ENCODE peak calls at places on chromosomes 1 and 21, in four cellular contexts. A is K562, Y is HEK293T, I is HepG2. S is an unnamed sample.

GRCh38 chr1:15148475-15148874 is 5.1 kb upstream of the TMEM51 start:
- DNase-seq in Y (no peak), I (no peak), A (no peak), S (no peak)

GRCh38 chr1:165592945-165593823 is 37.9 kb upstream of the MGST3 start:
- DNase-seq in A (peak; percentile 80), Y (peak; percentile 73), I (peak; percentile 59), S (peak; percentile 75)

GRCh38 chr1:162916407-162916806 is 55.4 kb upstream of the CCDC190 start:
- DNase-seq in A (no peak), I (no peak), Y (no peak), S (no peak)

GRCh38 chr1:247332901-247333361 is 1.3 kb upstream of the ZNF496 start:
- DNase-seq in A (no peak), Y (peak; percentile 7), I (no peak), S (no peak)

GRCh38 chr1:75484789-75485188 is 126.1 kb downstream of the SLC44A5 start:
- DNase-seq in Y (no peak), A (no peak), I (no peak), S (no peak)

GRCh38 chr21:35319684-35320083 is 270.6 kb upstream of the RUNX1 start:
- DNase-seq in I (no peak), A (no peak), Y (no peak), S (no peak)

GRCh38 chr1:46134660-46135331 is 2.4 kb upstream of the PIK3R3 start:
- DNase-seq in I (no peak), A (no peak), Y (no peak), S (no peak)

GRCh38 chr1:205962821-205963221 is 19.6 kb upstream of the SLC26A9 start:
- DNase-seq in I (no peak), A (no peak), Y (no peak), S (no peak)

GRCh38 chr1:232110281-232111090 is 483.9 kb downstream of the DISC1 start:
- DNase-seq in A (no peak), Y (no peak), I (no peak), S (peak; percentile 73)

GRCh38 chr1:212450331-212450881 is 17.7 kb downstream of the NENF start:
- DNase-seq in Y (no peak), A (no peak), I (no peak), S (no peak)

GRCh38 chr1:55074455-55074854 is 35.1 kb downstream of the PCSK9 start:
- DNase-seq in I (no peak), A (no peak), Y (no peak), S (no peak)

GRCh38 chr1:26788836-26789611 is 1.3 kb downstream of the PIGV start:
- DNase-seq in Y (peak; percentile 81), A (peak; percentile 88), I (peak; percentile 76), S (peak; percentile 79)

GRCh38 chr1:10225573-10225972 is 15.2 kb downstream of the KIF1B start:
- DNase-seq in Y (no peak), A (no peak), I (no peak), S (no peak)

GRCh38 chr1:224264321-224264720 is 65.7 kb downstream of the NVL start:
- DNase-seq in Y (no peak), I (no peak), A (no peak), S (no peak)

GRCh38 chr1:6511461-6512244 is 20.2 kb upstream of the PLEKHG5 start:
- DNase-seq in I (no peak), A (no peak), Y (no peak), S (no peak)

GRCh38 chr1:184820218-184820720 is 65.6 kb upstream of the EDEM3 start:
- DNase-seq in A (no peak), Y (no peak), I (no peak), S (no peak)
- TF ChIP-seq ELF4 in A (no peak), Y (no peak), I (no peak), S (no peak)

GRCh38 chr21:31952828-31953227 is 80.0 kb downstream of the HUNK start:
- DNase-seq in A (no peak), I (no peak), Y (no peak), S (no peak)

GRCh38 chr21:31946236-31946635 is 73.4 kb downstream of the HUNK start:
- DNase-seq in Y (no peak), A (no peak), I (no peak), S (no peak)

GRCh38 chr21:31945576-31945975 is 72.8 kb downstream of the HUNK start:
- DNase-seq in Y (no peak), A (no peak), I (no peak), S (no peak)

GRCh38 chr21:31945116-31945515 is 72.3 kb downstream of the HUNK start:
- DNase-seq in I (no peak), A (no peak), Y (no peak), S (no peak)

GRCh38 chr21:31948681-31949080 is 75.9 kb downstream of the HUNK start:
- DNase-seq in Y (no peak), I (no peak), A (no peak), S (no peak)
- TF ChIP-seq ELF4 in Y (no peak), I (no peak), A (no peak), S (no peak)

GRCh38 chr1:83034846-83035245 is 964.1 kb downstream of the TTLL7 start:
- DNase-seq in Y (no peak), A (no peak), I (no peak), S (no peak)
- TF ChIP-seq ELF4 in Y (no peak), A (no peak), I (no peak), S (no peak)

GRCh38 chr1:32606972-32607371 is 43.4 kb downstream of the ZBTB8OS start:
- DNase-seq in I (no peak), A (no peak), Y (no peak), S (no peak)

GRCh38 chr1:32600034-32600433 is 50.3 kb downstream of the ZBTB8OS start:
- DNase-seq in A (no peak), Y (no peak), I (no peak), S (no peak)

GRCh38 chr1:32606565-32606964 is 43.8 kb downstream of the ZBTB8OS start:
- DNase-seq in Y (no peak), A (no peak), I (no peak), S (no peak)

GRCh38 chr1:32609180-32609579 is 41.2 kb downstream of the ZBTB8OS start:
- DNase-seq in I (no peak), Y (no peak), A (no peak), S (no peak)

DNA sequence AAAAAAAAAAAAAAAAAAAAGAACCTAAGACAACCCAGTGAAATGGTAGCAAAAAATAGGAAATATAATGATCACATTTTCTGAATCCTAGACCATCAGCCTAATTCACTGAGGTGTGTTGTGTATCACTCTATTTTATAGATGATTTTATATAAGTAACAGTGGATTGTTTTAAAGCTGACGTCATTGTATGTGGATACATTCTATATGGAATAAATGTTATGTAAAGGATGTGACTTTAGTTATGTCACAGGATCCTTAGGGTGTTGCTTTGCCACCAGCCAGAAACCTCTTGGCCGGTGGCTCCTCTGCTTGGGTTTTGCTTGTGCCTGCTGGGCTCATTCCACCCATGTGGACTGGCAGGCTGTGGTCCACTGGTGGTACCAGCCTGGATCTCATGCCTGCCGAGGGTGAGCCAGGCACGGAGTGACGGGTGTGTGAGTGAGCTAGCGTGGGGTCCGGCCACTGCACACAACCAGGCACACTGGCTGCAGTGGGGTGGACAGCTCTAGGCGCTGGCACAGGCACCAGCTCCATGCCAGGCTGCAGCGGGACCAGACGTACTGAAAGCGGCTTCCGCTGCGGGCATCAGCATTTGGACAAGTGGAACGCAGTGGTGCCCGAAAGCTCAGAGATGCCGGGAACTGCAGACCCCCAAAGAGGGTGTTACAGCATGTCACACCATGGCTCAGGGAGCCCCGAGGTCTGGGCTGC is 44.5 kb downstream of the ZBTB8OS start:
- DNase-seq in I (no peak), Y (no peak), A (no peak), S (no peak)
- TF ChIP-seq ELF4 in I (no peak), Y (no peak), A (no peak), S (no peak)

GRCh38 chr1:167950569-167950968 is 13.7 kb upstream of the MPC2 start:
- DNase-seq in I (no peak), Y (no peak), A (no peak), S (no peak)

GRCh38 chr1:167957710-167958109 is 20.8 kb upstream of the MPC2 start:
- DNase-seq in I (no peak), Y (no peak), A (no peak), S (no peak)

GRCh38 chr1:167955915-167956314 is 19.0 kb upstream of the MPC2 start:
- DNase-seq in Y (no peak), A (no peak), I (no peak), S (no peak)
- TF ChIP-seq ELF4 in Y (no peak), A (no peak), I (no peak), S (no peak)

GRCh38 chr1:187840557-187840956 is 1011.8 kb downstream of the PLA2G4A start:
- DNase-seq in I (no peak), A (no peak), Y (no peak), S (no peak)
- TF ChIP-seq ELF4 in I (no peak), A (no peak), Y (no peak), S (no peak)

GRCh38 chr1:211182746-211183145 is 48.8 kb upstream of the KCNH1 start:
- DNase-seq in Y (no peak), A (no peak), I (no peak), S (no peak)
- TF ChIP-seq ELF4 in Y (no peak), A (no peak), I (no peak), S (no peak)

GRCh38 chr1:1212780-1213152 is 1.2 kb downstream of the TNFRSF4 start:
- DNase-seq in I (no peak), Y (no peak), A (no peak), S (no peak)
- TF ChIP-seq ELF4 in I (no peak), Y (no peak), A (no peak), S (no peak)

GRCh38 chr1:100279954-100280682 is 14.1 kb downstream of the RTCA start:
- DNase-seq in I (no peak), Y (no peak), A (no peak), S (no peak)
- TF ChIP-seq ELF4 in I (no peak), Y (no peak), A (no peak), S (no peak)